ENCODE peak calls at places on chromosomes 13 and 19, in five cellular contexts. One of them, this sample, is unnamed.

GRCh38 chr13:29162638-29163037 is 342.5 kb downstream of the MTUS2 start:
- DNase-seq in upper lobe of left lung: no peak
- DNase-seq in right lobe of liver: no peak
- DNase-seq in left ventricle myocardium inferior: no peak
- DNase-seq in CD8-positive, alpha-beta T cell: no peak
- DNase-seq in this sample: no peak

GRCh38 chr13:51066091-51066831 is 44.8 kb downstream of the C13orf42 start:
- DNase-seq in upper lobe of left lung: no peak
- DNase-seq in right lobe of liver: peak
- DNase-seq in left ventricle myocardium inferior: no peak
- DNase-seq in CD8-positive, alpha-beta T cell: no peak
- DNase-seq in this sample: no peak

GRCh38 chr19:50331187-50332013 is 2.2 kb upstream of the KCNC3 start:
- DNase-seq in upper lobe of left lung: no peak
- DNase-seq in right lobe of liver: no peak
- DNase-seq in left ventricle myocardium inferior: no peak
- DNase-seq in CD8-positive, alpha-beta T cell: no peak
- DNase-seq in this sample: no peak

GRCh38 chr19:2099054-2099501 is 2.4 kb downstream of the IZUMO4 start:
- DNase-seq in upper lobe of left lung: peak
- DNase-seq in right lobe of liver: no peak
- DNase-seq in left ventricle myocardium inferior: no peak
- DNase-seq in CD8-positive, alpha-beta T cell: no peak
- DNase-seq in this sample: no peak

GRCh38 chr19:38453596-38453995 is 20.1 kb downstream of the RYR1 start:
- DNase-seq in upper lobe of left lung: no peak
- DNase-seq in right lobe of liver: no peak
- DNase-seq in left ventricle myocardium inferior: no peak
- DNase-seq in CD8-positive, alpha-beta T cell: no peak
- DNase-seq in this sample: no peak

GRCh38 chr19:16327911-16328823 is 3.5 kb downstream of the KLF2 start:
- DNase-seq in upper lobe of left lung: no peak
- DNase-seq in right lobe of liver: peak
- DNase-seq in left ventricle myocardium inferior: peak
- DNase-seq in CD8-positive, alpha-beta T cell: peak
- DNase-seq in this sample: no peak

GRCh38 chr13:27219611-27220010 is 31.7 kb upstream of the RPL21 start:
- DNase-seq in upper lobe of left lung: peak
- DNase-seq in right lobe of liver: no peak
- DNase-seq in left ventricle myocardium inferior: no peak
- DNase-seq in CD8-positive, alpha-beta T cell: no peak
- DNase-seq in this sample: no peak

GRCh38 chr19:51607920-51608562 is 22.2 kb downstream of the SIGLEC5 start:
- DNase-seq in upper lobe of left lung: peak
- DNase-seq in right lobe of liver: peak
- DNase-seq in left ventricle myocardium inferior: peak
- DNase-seq in CD8-positive, alpha-beta T cell: peak
- DNase-seq in this sample: no peak

GRCh38 chr19:16342002-16342715 is 17.5 kb downstream of the KLF2 start:
- DNase-seq in upper lobe of left lung: no peak
- DNase-seq in right lobe of liver: no peak
- DNase-seq in left ventricle myocardium inferior: peak
- DNase-seq in CD8-positive, alpha-beta T cell: peak
- DNase-seq in this sample: no peak

GRCh38 chr19:13028027-13028426 is 32.8 kb downstream of the NFIX start:
- DNase-seq in upper lobe of left lung: no peak
- DNase-seq in right lobe of liver: no peak
- DNase-seq in left ventricle myocardium inferior: no peak
- DNase-seq in CD8-positive, alpha-beta T cell: no peak
- DNase-seq in this sample: no peak
- H3K4me3 ChIP-seq in upper lobe of left lung: no peak
- H3K4me3 ChIP-seq in right lobe of liver: no peak
- H3K4me3 ChIP-seq in left ventricle myocardium inferior: no peak
- H3K4me3 ChIP-seq in CD8-positive, alpha-beta T cell: no peak
- H3K4me3 ChIP-seq in this sample: no peak

GRCh38 chr19:899363-900301 is 6.3 kb downstream of the RNU6-9 start:
- DNase-seq in upper lobe of left lung: peak
- DNase-seq in right lobe of liver: no peak
- DNase-seq in left ventricle myocardium inferior: no peak
- DNase-seq in CD8-positive, alpha-beta T cell: no peak
- DNase-seq in this sample: no peak

GRCh38 chr19:898663-899062 is 5.4 kb downstream of the RNU6-9 start:
- DNase-seq in upper lobe of left lung: peak
- DNase-seq in right lobe of liver: no peak
- DNase-seq in left ventricle myocardium inferior: no peak
- DNase-seq in CD8-positive, alpha-beta T cell: peak
- DNase-seq in this sample: no peak

GRCh38 chr19:896999-897398 is 3.7 kb downstream of the RNU6-9 start:
- DNase-seq in upper lobe of left lung: no peak
- DNase-seq in right lobe of liver: no peak
- DNase-seq in left ventricle myocardium inferior: no peak
- DNase-seq in CD8-positive, alpha-beta T cell: no peak
- DNase-seq in this sample: no peak

GRCh38 chr19:896434-896833 is 3.1 kb downstream of the RNU6-9 start:
- DNase-seq in upper lobe of left lung: peak
- DNase-seq in right lobe of liver: no peak
- DNase-seq in left ventricle myocardium inferior: no peak
- DNase-seq in CD8-positive, alpha-beta T cell: no peak
- DNase-seq in this sample: no peak

DNA sequence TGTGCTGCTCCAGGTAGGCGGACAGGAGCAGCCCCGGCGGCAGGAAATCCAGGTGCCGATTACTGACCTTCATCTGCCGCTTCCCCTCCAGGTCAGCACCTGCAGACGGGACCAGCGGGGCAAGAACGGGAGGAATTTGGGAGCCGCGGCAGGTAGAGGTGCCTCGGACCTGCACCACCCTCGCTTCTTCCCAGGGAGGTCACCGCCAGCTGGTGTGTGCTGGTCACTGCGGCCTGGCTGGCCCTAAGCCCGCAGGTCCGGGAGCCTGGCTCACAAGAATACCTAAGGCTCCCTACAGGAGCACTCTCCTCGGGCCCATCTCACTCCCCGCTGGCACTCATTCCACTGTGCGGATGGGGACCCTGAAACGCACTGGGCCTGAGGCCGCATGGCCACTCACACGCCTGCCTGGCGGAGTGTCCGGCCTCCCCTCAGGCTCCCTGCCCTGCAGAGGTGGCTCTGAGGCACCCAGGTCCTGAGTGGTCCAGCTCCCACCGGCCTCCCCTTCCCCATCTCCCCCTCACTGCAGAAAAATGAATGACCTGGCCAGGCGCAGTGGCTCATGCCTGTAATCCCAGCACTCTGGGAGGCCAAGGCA is 4.3 kb downstream of the RNU6-9 start:
- DNase-seq in upper lobe of left lung: peak
- DNase-seq in right lobe of liver: no peak
- DNase-seq in left ventricle myocardium inferior: no peak
- DNase-seq in CD8-positive, alpha-beta T cell: no peak
- DNase-seq in this sample: no peak
- TF ChIP-seq CTCF in upper lobe of left lung: no peak
- TF ChIP-seq CTCF in right lobe of liver: no peak
- TF ChIP-seq CTCF in left ventricle myocardium inferior: no peak
- TF ChIP-seq CTCF in CD8-positive, alpha-beta T cell: no peak
- TF ChIP-seq CTCF in this sample: peak

DNA sequence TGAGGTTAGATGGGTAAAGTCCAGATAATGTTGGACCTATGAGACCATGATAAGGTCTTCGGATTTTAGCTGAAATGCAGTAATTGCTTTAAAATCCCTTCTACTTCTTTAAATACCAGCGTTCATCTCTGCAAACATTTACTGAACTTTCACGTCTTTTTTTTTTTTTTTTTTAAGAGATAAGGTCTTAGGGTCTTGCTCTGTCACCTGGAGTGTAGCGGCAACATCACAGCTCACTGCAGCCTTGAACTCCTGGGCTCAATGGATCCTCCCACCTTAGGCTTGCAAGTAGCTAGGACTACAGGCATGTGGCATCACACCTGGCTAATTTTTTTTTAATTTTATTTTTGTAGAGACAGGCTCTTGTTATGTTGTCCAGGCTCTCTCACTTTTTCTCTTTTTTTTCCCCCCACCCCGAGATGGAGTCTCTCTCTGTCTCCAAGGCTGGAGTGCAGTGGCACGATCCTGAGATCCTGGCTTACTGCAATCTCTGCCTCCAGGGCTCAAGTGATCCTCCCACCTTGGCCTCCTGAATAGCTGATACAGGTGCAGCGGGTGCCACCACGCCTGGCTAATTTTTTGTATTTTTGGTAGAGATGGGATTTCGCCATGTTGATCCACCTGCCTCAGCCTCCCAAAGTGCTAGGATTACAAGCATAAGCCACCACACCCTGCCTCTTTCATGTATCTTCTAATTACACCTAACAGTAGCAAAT is 4.2 kb upstream of the WBP4 start:
- DNase-seq in upper lobe of left lung: no peak
- DNase-seq in right lobe of liver: no peak
- DNase-seq in left ventricle myocardium inferior: no peak
- DNase-seq in CD8-positive, alpha-beta T cell: no peak
- DNase-seq in this sample: no peak
- H3K4me3 ChIP-seq in upper lobe of left lung: no peak
- H3K4me3 ChIP-seq in right lobe of liver: no peak
- H3K4me3 ChIP-seq in left ventricle myocardium inferior: peak
- H3K4me3 ChIP-seq in CD8-positive, alpha-beta T cell: no peak
- H3K4me3 ChIP-seq in this sample: no peak

DNA sequence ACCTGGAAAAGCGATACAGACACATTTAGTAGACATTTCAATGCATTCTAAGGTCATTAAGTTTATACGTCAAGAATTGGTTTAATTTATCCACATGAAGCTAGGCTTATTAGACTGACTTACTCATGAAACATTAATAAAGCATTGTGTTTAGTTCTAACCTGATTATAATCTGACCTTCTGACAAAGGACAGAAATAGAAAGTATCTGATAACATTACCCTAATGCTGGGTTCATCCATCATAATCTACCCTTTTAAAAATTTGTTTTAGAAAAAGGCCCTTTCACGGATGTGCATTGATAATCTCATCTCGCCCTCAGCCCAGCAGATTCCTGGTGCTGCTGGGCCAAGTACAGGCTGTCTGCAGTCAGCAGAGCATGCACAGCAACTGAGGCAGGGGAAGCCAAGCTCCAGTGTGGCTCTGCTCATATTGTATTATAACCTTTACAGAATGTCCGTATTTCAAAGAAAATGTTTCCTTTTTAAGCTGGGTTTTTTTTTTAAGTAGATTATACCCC is 142.1 kb upstream of the MAB21L1 start:
- DNase-seq in upper lobe of left lung: no peak
- DNase-seq in right lobe of liver: no peak
- DNase-seq in left ventricle myocardium inferior: no peak
- DNase-seq in CD8-positive, alpha-beta T cell: no peak
- DNase-seq in this sample: no peak
- TF ChIP-seq CTCF in upper lobe of left lung: no peak
- TF ChIP-seq CTCF in right lobe of liver: no peak
- TF ChIP-seq CTCF in left ventricle myocardium inferior: no peak
- TF ChIP-seq CTCF in CD8-positive, alpha-beta T cell: no peak
- TF ChIP-seq CTCF in this sample: no peak

GRCh38 chr19:44754743-44755066 is 6.2 kb downstream of the BCL3 start:
- DNase-seq in upper lobe of left lung: no peak
- DNase-seq in right lobe of liver: no peak
- DNase-seq in left ventricle myocardium inferior: no peak
- DNase-seq in CD8-positive, alpha-beta T cell: no peak
- DNase-seq in this sample: no peak
- H3K4me3 ChIP-seq in upper lobe of left lung: no peak
- H3K4me3 ChIP-seq in right lobe of liver: peak
- H3K4me3 ChIP-seq in left ventricle myocardium inferior: peak
- H3K4me3 ChIP-seq in CD8-positive, alpha-beta T cell: peak
- H3K4me3 ChIP-seq in this sample: no peak

DNA sequence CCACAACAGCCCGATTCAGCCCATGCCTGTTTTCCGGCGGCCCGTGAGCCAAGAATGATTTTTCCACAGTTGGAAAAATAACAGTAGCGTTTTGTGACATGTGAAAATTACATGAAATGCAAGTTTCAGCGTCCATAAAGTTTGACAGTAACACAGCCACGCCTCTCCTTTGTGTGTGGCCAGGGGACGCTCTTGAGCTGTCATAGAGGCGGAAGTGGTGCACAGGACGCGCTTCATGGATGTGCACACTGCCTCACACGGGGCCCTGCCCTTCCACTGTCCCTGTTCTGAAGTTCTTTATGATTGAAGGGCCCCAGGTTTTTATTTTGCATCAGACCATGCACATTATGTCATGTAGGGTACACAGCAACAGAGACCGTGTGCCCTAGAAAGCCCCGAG is 12.4 kb upstream of the ELAVL1 start:
- DNase-seq in upper lobe of left lung: no peak
- DNase-seq in right lobe of liver: no peak
- DNase-seq in left ventricle myocardium inferior: no peak
- DNase-seq in CD8-positive, alpha-beta T cell: peak
- DNase-seq in this sample: no peak
- TF ChIP-seq CTCF in upper lobe of left lung: no peak
- TF ChIP-seq CTCF in right lobe of liver: no peak
- TF ChIP-seq CTCF in left ventricle myocardium inferior: no peak
- TF ChIP-seq CTCF in CD8-positive, alpha-beta T cell: no peak
- TF ChIP-seq CTCF in this sample: peak

GRCh38 chr19:18636183-18636968 is 452 bp upstream of the KLHL26 start:
- DNase-seq in upper lobe of left lung: peak
- DNase-seq in right lobe of liver: peak
- DNase-seq in left ventricle myocardium inferior: peak
- DNase-seq in CD8-positive, alpha-beta T cell: peak
- DNase-seq in this sample: peak
- H3K4me3 ChIP-seq in upper lobe of left lung: peak
- H3K4me3 ChIP-seq in right lobe of liver: peak
- H3K4me3 ChIP-seq in left ventricle myocardium inferior: peak
- H3K4me3 ChIP-seq in CD8-positive, alpha-beta T cell: peak
- H3K4me3 ChIP-seq in this sample: peak